ENCODE peak calls at places on chromosomes 12 and 14, in six cellular contexts. One of them, this sample, is unnamed.
A peak's percentile ranks its signal among the peaks of the same experiment; 100 is the strongest.

GRCh38 chr14:96424104-96424989 is 32.4 kb downstream of the AK7 start:
- DNase-seq in GM13976: peak; percentile 78
- DNase-seq in progenitor cell of endocrine pancreas: no peak
- DNase-seq in omental fat pad: no peak
- DNase-seq in adrenal gland: no peak
- DNase-seq in fibroblast of lung: peak; percentile 83
- DNase-seq in this sample: peak; percentile 41

GRCh38 chr12:58537278-58537677 is 383.0 kb downstream of the LRIG3 start:
- DNase-seq in GM13976: no peak
- DNase-seq in progenitor cell of endocrine pancreas: no peak
- DNase-seq in omental fat pad: no peak
- DNase-seq in adrenal gland: no peak
- DNase-seq in fibroblast of lung: peak; percentile 82
- DNase-seq in this sample: no peak

GRCh38 chr12:18436163-18436562 is 174.8 kb downstream of the PIK3C2G start:
- DNase-seq in GM13976: no peak
- DNase-seq in progenitor cell of endocrine pancreas: no peak
- DNase-seq in omental fat pad: no peak
- DNase-seq in adrenal gland: no peak
- DNase-seq in fibroblast of lung: no peak
- DNase-seq in this sample: no peak

GRCh38 chr12:67449591-67450052 is 180.5 kb downstream of the CAND1 start:
- DNase-seq in GM13976: peak; percentile 20
- DNase-seq in progenitor cell of endocrine pancreas: no peak
- DNase-seq in omental fat pad: no peak
- DNase-seq in adrenal gland: no peak
- DNase-seq in fibroblast of lung: no peak
- DNase-seq in this sample: peak; percentile 50

GRCh38 chr12:122023339-122024131 is 1.9 kb downstream of the BCL7A start:
- DNase-seq in GM13976: peak; percentile 79
- DNase-seq in progenitor cell of endocrine pancreas: peak; percentile 26
- DNase-seq in omental fat pad: no peak
- DNase-seq in adrenal gland: peak; percentile 70
- DNase-seq in fibroblast of lung: peak; percentile 77
- DNase-seq in this sample: peak; percentile 69

GRCh38 chr12:1217191-1217949 is 226.3 kb downstream of the ERC1 start:
- DNase-seq in GM13976: no peak
- DNase-seq in progenitor cell of endocrine pancreas: no peak
- DNase-seq in omental fat pad: no peak
- DNase-seq in adrenal gland: no peak
- DNase-seq in fibroblast of lung: peak; percentile 82
- DNase-seq in this sample: no peak

GRCh38 chr12:6639151-6639773 is 3.5 kb upstream of the LPAR5 start:
- DNase-seq in GM13976: no peak
- DNase-seq in progenitor cell of endocrine pancreas: no peak
- DNase-seq in omental fat pad: no peak
- DNase-seq in adrenal gland: no peak
- DNase-seq in fibroblast of lung: no peak
- DNase-seq in this sample: no peak

GRCh38 chr12:59895161-59895785 is 299.4 kb downstream of the SLC16A7 start:
- DNase-seq in GM13976: no peak
- DNase-seq in progenitor cell of endocrine pancreas: no peak
- DNase-seq in omental fat pad: no peak
- DNase-seq in adrenal gland: no peak
- DNase-seq in fibroblast of lung: no peak
- DNase-seq in this sample: no peak

GRCh38 chr12:14417717-14418116 is 52.2 kb downstream of the ATF7IP start:
- DNase-seq in GM13976: no peak
- DNase-seq in progenitor cell of endocrine pancreas: no peak
- DNase-seq in omental fat pad: no peak
- DNase-seq in adrenal gland: peak; percentile 81
- DNase-seq in fibroblast of lung: peak; percentile 94
- DNase-seq in this sample: peak; percentile 90

GRCh38 chr14:104131968-104132732 is 6.2 kb upstream of the KIF26A start:
- DNase-seq in GM13976: no peak
- DNase-seq in progenitor cell of endocrine pancreas: no peak
- DNase-seq in omental fat pad: no peak
- DNase-seq in adrenal gland: peak; percentile 4
- DNase-seq in fibroblast of lung: no peak
- DNase-seq in this sample: no peak

GRCh38 chr12:69824956-69825355 is at the start of gene MYRFL:
- DNase-seq in GM13976: no peak
- DNase-seq in progenitor cell of endocrine pancreas: no peak
- DNase-seq in omental fat pad: no peak
- DNase-seq in adrenal gland: no peak
- DNase-seq in fibroblast of lung: no peak
- DNase-seq in this sample: no peak

GRCh38 chr14:35140718-35141581 is 18.6 kb downstream of the PRORP start:
- DNase-seq in GM13976: no peak
- DNase-seq in progenitor cell of endocrine pancreas: no peak
- DNase-seq in omental fat pad: no peak
- DNase-seq in adrenal gland: no peak
- DNase-seq in fibroblast of lung: peak; percentile 62
- DNase-seq in this sample: no peak

GRCh38 chr14:32720927-32721326 is 217.8 kb upstream of the NPAS3 start:
- DNase-seq in GM13976: no peak
- DNase-seq in progenitor cell of endocrine pancreas: no peak
- DNase-seq in omental fat pad: no peak
- DNase-seq in adrenal gland: no peak
- DNase-seq in fibroblast of lung: no peak
- DNase-seq in this sample: no peak

GRCh38 chr12:80627773-80628172 is 79.7 kb upstream of the MYF6 start:
- DNase-seq in GM13976: no peak
- DNase-seq in progenitor cell of endocrine pancreas: no peak
- DNase-seq in omental fat pad: no peak
- DNase-seq in adrenal gland: no peak
- DNase-seq in fibroblast of lung: peak; percentile 97
- DNase-seq in this sample: no peak

GRCh38 chr12:32265920-32266319 is 133.4 kb upstream of the FGD4 start:
- DNase-seq in GM13976: peak; percentile 21
- DNase-seq in progenitor cell of endocrine pancreas: no peak
- DNase-seq in omental fat pad: no peak
- DNase-seq in adrenal gland: no peak
- DNase-seq in fibroblast of lung: no peak
- DNase-seq in this sample: no peak

GRCh38 chr12:105142259-105142658 is 34.7 kb downstream of the WASHC4 start:
- DNase-seq in GM13976: no peak
- DNase-seq in progenitor cell of endocrine pancreas: no peak
- DNase-seq in omental fat pad: no peak
- DNase-seq in adrenal gland: no peak
- DNase-seq in fibroblast of lung: no peak
- DNase-seq in this sample: no peak

GRCh38 chr14:105375635-105376057 is 22.7 kb upstream of the TEX22 start:
- DNase-seq in GM13976: no peak
- DNase-seq in progenitor cell of endocrine pancreas: no peak
- DNase-seq in omental fat pad: no peak
- DNase-seq in adrenal gland: no peak
- DNase-seq in fibroblast of lung: no peak
- DNase-seq in this sample: peak; percentile 92

GRCh38 chr12:90366286-90366685 is 588.7 kb downstream of the CCER1 start:
- DNase-seq in GM13976: no peak
- DNase-seq in progenitor cell of endocrine pancreas: no peak
- DNase-seq in omental fat pad: no peak
- DNase-seq in adrenal gland: no peak
- DNase-seq in fibroblast of lung: peak; percentile 7
- DNase-seq in this sample: no peak

GRCh38 chr12:108622425-108622824 is 11.3 kb downstream of the SELPLG start:
- DNase-seq in GM13976: peak; percentile 66
- DNase-seq in progenitor cell of endocrine pancreas: no peak
- DNase-seq in omental fat pad: no peak
- DNase-seq in adrenal gland: no peak
- DNase-seq in fibroblast of lung: no peak
- DNase-seq in this sample: peak; percentile 39

GRCh38 chr12:125143491-125143890 is 78.3 kb downstream of the AACS start:
- DNase-seq in GM13976: no peak
- DNase-seq in progenitor cell of endocrine pancreas: no peak
- DNase-seq in omental fat pad: no peak
- DNase-seq in adrenal gland: no peak
- DNase-seq in fibroblast of lung: peak; percentile 21
- DNase-seq in this sample: no peak

GRCh38 chr14:27605298-27605697 is 1007.5 kb upstream of the NOVA1 start:
- DNase-seq in GM13976: no peak
- DNase-seq in progenitor cell of endocrine pancreas: no peak
- DNase-seq in omental fat pad: no peak
- DNase-seq in adrenal gland: no peak
- DNase-seq in fibroblast of lung: no peak
- DNase-seq in this sample: no peak

GRCh38 chr12:131642101-131642540 is 68.8 kb upstream of the SFSWAP start:
- DNase-seq in GM13976: peak; percentile 57
- DNase-seq in progenitor cell of endocrine pancreas: no peak
- DNase-seq in omental fat pad: no peak
- DNase-seq in adrenal gland: no peak
- DNase-seq in fibroblast of lung: no peak
- DNase-seq in this sample: peak; percentile 42

GRCh38 chr12:52924764-52925716 is 20.2 kb upstream of the KRT8 start:
- DNase-seq in GM13976: no peak
- DNase-seq in progenitor cell of endocrine pancreas: no peak
- DNase-seq in omental fat pad: no peak
- DNase-seq in adrenal gland: peak; percentile 89
- DNase-seq in fibroblast of lung: peak; percentile 12
- DNase-seq in this sample: no peak

GRCh38 chr12:118544569-118544968 is 168.2 kb downstream of the SUDS3 start:
- DNase-seq in GM13976: no peak
- DNase-seq in progenitor cell of endocrine pancreas: no peak
- DNase-seq in omental fat pad: no peak
- DNase-seq in adrenal gland: peak; percentile 29
- DNase-seq in fibroblast of lung: no peak
- DNase-seq in this sample: no peak

GRCh38 chr12:27143676-27144075 is 61.3 kb upstream of the C12orf71 start:
- DNase-seq in GM13976: no peak
- DNase-seq in progenitor cell of endocrine pancreas: no peak
- DNase-seq in omental fat pad: no peak
- DNase-seq in adrenal gland: no peak
- DNase-seq in fibroblast of lung: peak; percentile 16
- DNase-seq in this sample: no peak

GRCh38 chr14:32183151-32184048 is 18.4 kb upstream of the RNU6-7 start:
- DNase-seq in GM13976: no peak
- DNase-seq in progenitor cell of endocrine pancreas: no peak
- DNase-seq in omental fat pad: no peak
- DNase-seq in adrenal gland: no peak
- DNase-seq in fibroblast of lung: no peak
- DNase-seq in this sample: no peak

GRCh38 chr12:128734391-128734790 is 89.4 kb downstream of the SLC15A4 start:
- DNase-seq in GM13976: no peak
- DNase-seq in progenitor cell of endocrine pancreas: no peak
- DNase-seq in omental fat pad: no peak
- DNase-seq in adrenal gland: no peak
- DNase-seq in fibroblast of lung: no peak
- DNase-seq in this sample: no peak

GRCh38 chr12:112408621-112409020 is 784 bp downstream of the RPL6 start:
- DNase-seq in GM13976: peak; percentile 32
- DNase-seq in progenitor cell of endocrine pancreas: no peak
- DNase-seq in omental fat pad: no peak
- DNase-seq in adrenal gland: no peak
- DNase-seq in fibroblast of lung: no peak
- DNase-seq in this sample: no peak

GRCh38 chr12:66144796-66145754 is 14.5 kb upstream of the LLPH start:
- DNase-seq in GM13976: no peak
- DNase-seq in progenitor cell of endocrine pancreas: no peak
- DNase-seq in omental fat pad: no peak
- DNase-seq in adrenal gland: peak; percentile 71
- DNase-seq in fibroblast of lung: peak; percentile 85
- DNase-seq in this sample: peak; percentile 8

GRCh38 chr12:72574138-72574537 is 302.0 kb downstream of the TRHDE start:
- DNase-seq in GM13976: no peak
- DNase-seq in progenitor cell of endocrine pancreas: no peak
- DNase-seq in omental fat pad: no peak
- DNase-seq in adrenal gland: no peak
- DNase-seq in fibroblast of lung: no peak
- DNase-seq in this sample: no peak

GRCh38 chr12:72570601-72571000 is 298.4 kb downstream of the TRHDE start:
- DNase-seq in GM13976: no peak
- DNase-seq in progenitor cell of endocrine pancreas: no peak
- DNase-seq in omental fat pad: no peak
- DNase-seq in adrenal gland: no peak
- DNase-seq in fibroblast of lung: no peak
- DNase-seq in this sample: no peak
- TF ChIP-seq CTCF in GM13976: peak; percentile 55
- TF ChIP-seq CTCF in progenitor cell of endocrine pancreas: peak; percentile 54
- TF ChIP-seq CTCF in omental fat pad: no peak
- TF ChIP-seq CTCF in adrenal gland: no peak
- TF ChIP-seq CTCF in fibroblast of lung: no peak
- TF ChIP-seq CTCF in this sample: no peak

GRCh38 chr14:70907172-70907995 is at the start of gene PCNX1:
- DNase-seq in GM13976: peak; percentile 94
- DNase-seq in progenitor cell of endocrine pancreas: peak; percentile 88
- DNase-seq in omental fat pad: peak; percentile 59
- DNase-seq in adrenal gland: peak; percentile 90
- DNase-seq in fibroblast of lung: peak; percentile 84
- DNase-seq in this sample: peak; percentile 90
- TF ChIP-seq CTCF in GM13976: peak; percentile 89
- TF ChIP-seq CTCF in progenitor cell of endocrine pancreas: peak; percentile 77
- TF ChIP-seq CTCF in omental fat pad: no peak
- TF ChIP-seq CTCF in adrenal gland: peak; percentile 39
- TF ChIP-seq CTCF in fibroblast of lung: peak; percentile 75
- TF ChIP-seq CTCF in this sample: peak; percentile 76

DNA sequence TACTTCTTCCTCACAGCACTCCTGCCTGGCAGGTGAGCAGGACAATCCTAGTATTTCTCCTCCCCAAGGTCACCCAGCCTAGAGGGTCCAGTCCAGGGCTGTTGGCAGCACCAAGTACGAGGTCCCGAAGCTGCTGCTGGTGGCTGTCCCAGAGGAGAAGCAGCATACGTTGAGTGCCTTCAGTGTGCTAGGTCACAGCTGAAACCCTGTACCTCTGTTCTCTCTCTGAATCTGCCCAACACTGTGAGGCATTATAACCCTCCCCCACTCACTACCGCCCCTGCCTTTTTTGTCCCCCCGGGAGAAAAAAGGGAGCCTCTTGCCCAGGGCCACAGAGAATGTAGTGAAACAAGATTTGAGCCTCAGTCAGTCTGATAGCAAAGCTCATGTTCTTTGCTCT is 53.4 kb downstream of the PPP2R5C start:
- DNase-seq in GM13976: no peak
- DNase-seq in progenitor cell of endocrine pancreas: no peak
- DNase-seq in omental fat pad: no peak
- DNase-seq in adrenal gland: no peak
- DNase-seq in fibroblast of lung: no peak
- DNase-seq in this sample: peak; percentile 38
- TF ChIP-seq CTCF in GM13976: no peak
- TF ChIP-seq CTCF in progenitor cell of endocrine pancreas: no peak
- TF ChIP-seq CTCF in omental fat pad: no peak
- TF ChIP-seq CTCF in adrenal gland: no peak
- TF ChIP-seq CTCF in fibroblast of lung: no peak
- TF ChIP-seq CTCF in this sample: no peak

DNA sequence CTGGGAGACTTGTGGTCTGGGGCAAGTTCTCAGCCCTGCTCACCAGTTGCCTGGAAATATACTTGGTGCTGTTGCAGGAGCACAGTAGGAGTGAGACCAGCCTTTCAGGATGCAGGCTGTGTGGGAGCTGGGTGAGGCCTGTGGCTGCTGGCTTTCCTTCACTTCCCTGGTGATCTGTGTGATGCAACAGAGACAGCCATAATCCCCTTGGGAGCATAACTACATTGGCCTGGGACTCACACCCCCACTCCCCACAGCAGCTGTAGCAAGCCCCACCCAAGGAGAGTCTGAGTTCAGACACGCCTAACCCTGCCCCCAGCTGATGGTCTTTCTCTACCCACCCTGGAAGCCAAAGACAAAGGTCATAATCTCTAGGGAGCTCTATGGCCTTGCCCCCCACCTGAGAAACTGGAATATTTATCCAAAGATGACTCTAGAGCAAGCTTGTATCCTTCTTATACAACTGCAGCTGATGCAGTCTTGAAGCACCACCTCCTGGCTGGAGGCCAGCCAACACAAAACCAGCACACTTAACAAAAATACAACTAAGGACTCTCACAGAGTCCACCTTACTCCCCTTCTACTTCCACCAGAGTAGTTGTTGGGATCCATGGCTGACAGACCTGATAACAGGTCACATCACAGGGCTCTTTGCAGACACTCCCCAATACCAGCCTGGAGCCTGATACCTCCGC is 190.4 kb upstream of the CPNE8 start:
- DNase-seq in GM13976: no peak
- DNase-seq in progenitor cell of endocrine pancreas: no peak
- DNase-seq in omental fat pad: no peak
- DNase-seq in adrenal gland: no peak
- DNase-seq in fibroblast of lung: no peak
- DNase-seq in this sample: no peak
- TF ChIP-seq CTCF in GM13976: no peak
- TF ChIP-seq CTCF in progenitor cell of endocrine pancreas: no peak
- TF ChIP-seq CTCF in omental fat pad: no peak
- TF ChIP-seq CTCF in adrenal gland: no peak
- TF ChIP-seq CTCF in fibroblast of lung: no peak
- TF ChIP-seq CTCF in this sample: no peak